ENCODE peak calls at places on chromosome 20, in four cellular contexts. B is HCT116, C is SK-N-SH, L is GM12878. T is an unnamed sample.

GRCh38 chr20:61899971-61900370 is 165.7 kb downstream of the TAF4 start:
- DNase-seq in L (no peak), B (no peak), C (peak), T (no peak)

GRCh38 chr20:38114353-38114791 is 50.7 kb downstream of the TGM2 start:
- DNase-seq in B (no peak), L (no peak), C (no peak), T (no peak)

GRCh38 chr20:57995381-57995977 is 233.0 kb downstream of the ANKRD60 start:
- DNase-seq in B (no peak), L (no peak), C (no peak), T (no peak)

GRCh38 chr20:62236997-62237771 is 1.1 kb upstream of the OSBPL2 start:
- DNase-seq in L (no peak), C (no peak), B (no peak), T (no peak)

GRCh38 chr20:53487453-53487852 is 106.2 kb downstream of the ZNF217 start:
- DNase-seq in B (no peak), C (no peak), L (no peak), T (no peak)

GRCh38 chr20:60069626-60070025 is 111.4 kb downstream of the CDH26 start:
- DNase-seq in L (no peak), B (no peak), C (no peak), T (no peak)

GRCh38 chr20:32839982-32840285 is 18.8 kb upstream of the EFCAB8 start:
- DNase-seq in B (no peak), L (no peak), C (no peak), T (no peak)

GRCh38 chr20:48858075-48858790 is 30.4 kb upstream of the PREX1 start:
- DNase-seq in C (no peak), B (no peak), L (no peak), T (no peak)

GRCh38 chr20:58647814-58648501 is 3.1 kb upstream of the STX16 start:
- DNase-seq in B (no peak), L (no peak), C (no peak), T (no peak)

GRCh38 chr20:58040447-58041290 is 187.8 kb downstream of the ANKRD60 start:
- DNase-seq in L (no peak), C (no peak), B (no peak), T (no peak)

GRCh38 chr20:41003143-41003932 is 25.3 kb upstream of the TOP1 start:
- DNase-seq in L (no peak), B (peak), C (no peak), T (no peak)

GRCh38 chr20:36745234-36745926 is 510 bp downstream of the NDRG3 start:
- DNase-seq in C (no peak), L (no peak), B (no peak), T (no peak)

GRCh38 chr20:32972181-32973076 is 31.8 kb downstream of the SUN5 start:
- DNase-seq in C (no peak), L (peak), B (no peak), T (no peak)

GRCh38 chr20:59048681-59049030 is 6.1 kb upstream of the PRELID3B start:
- DNase-seq in L (no peak), C (no peak), B (no peak), T (no peak)

GRCh38 chr20:34200020-34200419 is 41.2 kb upstream of the ASIP start:
- DNase-seq in C (no peak), L (no peak), B (no peak), T (no peak)

GRCh38 chr20:53748821-53749402 is 155.3 kb upstream of the ZNF217 start:
- DNase-seq in B (no peak), C (no peak), L (no peak), T (no peak)

GRCh38 chr20:50371878-50372769 is 138.1 kb upstream of the PTPN1 start:
- DNase-seq in L (no peak), B (no peak), C (no peak), T (no peak)

GRCh38 chr20:2470051-2470431 is 548 bp downstream of the SNRPB start:
- DNase-seq in B (no peak), L (peak), C (peak), T (peak)
- TF ChIP-seq JUND in B (no peak), L (no peak), C (no peak), T (no peak)

GRCh38 chr20:18431206-18431605 is 35.6 kb downstream of the DZANK1 start:
- DNase-seq in B (no peak), C (no peak), L (no peak), T (no peak)

GRCh38 chr20:18427214-18427613 is 39.6 kb downstream of the DZANK1 start:
- DNase-seq in L (no peak), B (no peak), C (no peak), T (no peak)

GRCh38 chr20:18428490-18429173 is 38.2 kb downstream of the DZANK1 start:
- DNase-seq in C (no peak), B (no peak), L (no peak), T (peak)

DNA sequence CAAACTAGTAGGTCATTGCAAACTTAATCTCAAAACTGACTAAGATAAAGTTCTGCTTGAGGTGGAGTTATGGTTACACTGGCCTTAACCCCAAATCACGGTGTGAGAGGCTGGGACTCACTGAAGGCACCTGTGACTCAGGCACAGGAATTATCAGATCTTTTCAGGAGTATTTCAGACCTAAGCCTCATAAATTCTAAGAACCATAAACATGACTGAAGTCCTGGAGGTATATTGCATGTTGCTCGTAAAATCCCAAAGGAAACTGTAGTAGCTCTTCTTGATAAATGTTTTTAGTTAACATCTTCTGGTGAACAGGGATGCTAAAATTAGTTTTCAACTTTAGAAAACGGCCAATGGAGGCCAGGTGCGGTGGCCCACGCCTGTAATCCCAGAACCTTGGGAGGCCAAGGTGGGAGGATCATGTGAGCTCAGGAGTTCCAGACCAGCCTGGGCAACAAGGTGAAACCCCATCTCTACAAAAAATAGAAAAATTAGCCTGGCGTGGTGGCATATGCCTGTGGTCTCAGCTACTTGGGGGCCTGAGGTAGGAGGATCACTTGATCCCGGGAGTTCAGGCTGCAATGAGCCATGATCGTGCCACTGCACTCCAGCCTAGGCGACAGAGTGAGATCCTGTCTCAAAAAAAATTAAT is 36.5 kb downstream of the DZANK1 start:
- DNase-seq in B (no peak), C (no peak), L (no peak), T (no peak)
- TF ChIP-seq JUND in B (no peak), C (no peak), L (no peak), T (no peak)

GRCh38 chr20:6812530-6812929 is 45.0 kb downstream of the BMP2 start:
- DNase-seq in B (no peak), L (no peak), C (no peak), T (no peak)

GRCh38 chr20:6814945-6815344 is 47.5 kb downstream of the BMP2 start:
- DNase-seq in B (no peak), L (no peak), C (no peak), T (no peak)

GRCh38 chr20:6819599-6819998 is 52.1 kb downstream of the BMP2 start:
- DNase-seq in B (no peak), L (no peak), C (no peak), T (no peak)

DNA sequence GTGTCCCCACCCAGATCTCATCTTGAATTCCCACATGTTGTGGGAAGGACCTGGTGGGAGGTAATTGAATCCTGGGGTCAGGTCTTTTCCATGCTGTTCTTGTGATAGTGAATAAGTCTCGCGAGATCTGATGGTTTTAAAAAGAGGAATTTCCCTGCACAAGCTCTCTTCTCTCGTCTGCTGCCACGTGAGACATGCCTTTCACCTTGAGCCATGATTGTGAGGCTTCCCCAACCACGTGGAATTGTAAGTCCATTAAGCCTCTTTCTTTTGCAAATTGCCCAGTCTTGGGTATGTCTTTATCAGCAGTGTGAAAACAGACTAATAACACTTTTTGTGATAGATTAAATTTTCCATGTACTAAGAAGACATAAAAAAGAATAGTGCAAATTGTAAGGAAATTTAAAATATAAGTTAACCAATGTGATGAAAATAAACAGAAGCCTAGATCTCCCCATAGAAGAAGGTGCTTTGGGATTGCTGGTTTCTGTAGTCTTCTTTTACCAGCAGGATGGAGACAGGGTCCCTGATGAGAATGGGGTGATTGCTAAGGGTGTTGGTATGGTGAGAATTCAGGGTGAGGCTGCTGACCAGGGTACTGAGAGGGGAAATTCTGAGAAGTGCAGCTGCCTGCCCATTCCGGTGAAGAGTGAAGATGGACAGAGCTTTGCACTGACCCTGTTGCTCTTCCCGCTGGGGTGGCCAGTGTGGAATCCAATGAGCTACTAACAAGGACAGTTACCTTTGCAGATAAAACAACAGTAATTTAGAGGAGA is 50.7 kb downstream of the BMP2 start:
- DNase-seq in B (no peak), C (no peak), L (no peak), T (no peak)
- TF ChIP-seq JUND in B (no peak), C (no peak), L (no peak), T (no peak)

GRCh38 chr20:51481311-51481997 is 61.1 kb downstream of the NFATC2 start:
- DNase-seq in B (no peak), L (no peak), C (no peak), T (no peak)
- TF ChIP-seq JUND in B (no peak), L (no peak), C (no peak), T (no peak)

DNA sequence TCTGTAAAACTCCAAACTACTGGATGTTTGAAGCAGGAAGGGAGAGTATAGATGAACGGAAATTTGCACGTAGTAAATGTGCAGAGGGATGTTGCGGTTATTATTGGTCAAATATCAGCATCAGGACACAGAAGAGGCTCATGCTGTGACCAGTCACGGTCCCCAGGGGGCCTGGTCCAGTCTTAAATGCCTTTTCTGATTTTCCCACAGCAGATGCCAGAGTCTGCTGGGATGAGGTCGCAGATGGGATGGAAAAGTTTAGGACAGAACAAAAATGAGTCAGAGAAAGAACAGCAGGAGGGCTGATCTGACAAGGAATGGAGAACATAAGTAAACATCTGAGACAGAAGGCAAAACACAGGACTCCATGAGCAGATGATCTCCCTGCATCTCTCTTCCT is 11.7 kb upstream of the SIRPG start:
- DNase-seq in B (no peak), C (no peak), L (no peak), T (no peak)
- TF ChIP-seq JUND in B (no peak), C (no peak), L (no peak), T (no peak)

T was measured in T47D.